ENCODE peak calls at places on chromosomes 11 and 22, in six cellular contexts. Z is CD4-positive, alpha-beta memory T cell; Q is CD4-positive, CD25-positive, alpha-beta regulatory T cell; B is mucosa of descending colon; V is naive thymus-derived CD4-positive, alpha-beta T cell; H is tibial nerve. J is an unnamed sample. For H3K4me1, the result is how much of the 10 kb centered on the place peaks cover.

GRCh38 chr11:104619751-104620150 is 278.5 kb downstream of the CASP12 start:
- DNase-seq in V (no peak), B (no peak), Z (no peak), H (no peak), Q (no peak), J (no peak)

GRCh38 chr11:789951-790350 is at the start of gene CEND1:
- DNase-seq in Q (no peak), H (no peak), Z (no peak), V (no peak), B (peak), J (peak)

GRCh38 chr11:78414321-78415051 is 3.1 kb downstream of the GAB2 start:
- DNase-seq in Q (peak), H (no peak), V (no peak), B (no peak), Z (no peak), J (no peak)

GRCh38 chr11:78840623-78841022 is 266.0 kb upstream of the NARS2 start:
- DNase-seq in B (no peak), Z (no peak), Q (no peak), V (no peak), H (no peak), J (no peak)

GRCh38 chr11:111097191-111097590 is 148.3 kb upstream of the POU2AF2 start:
- DNase-seq in Q (no peak), B (peak), Z (no peak), V (no peak), H (no peak), J (no peak)

GRCh38 chr11:61082161-61082870 is 20.0 kb upstream of the CD5 start:
- DNase-seq in Z (peak), V (no peak), B (peak), Q (no peak), H (no peak), J (no peak)

GRCh38 chr22:27844656-27845602 is 43.4 kb upstream of the MN1 start:
- DNase-seq in H (no peak), Z (no peak), V (no peak), B (no peak), Q (no peak), J (no peak)

GRCh38 chr22:44671742-44672141 is 30.3 kb upstream of the PRR5 start:
- DNase-seq in V (no peak), Z (peak), H (no peak), Q (peak), B (no peak), J (no peak)

GRCh38 chr11:65032216-65032615 is 5.0 kb downstream of the SNX15 start:
- DNase-seq in Q (no peak), H (no peak), Z (no peak), B (no peak), V (no peak), J (no peak)

GRCh38 chr11:105100976-105101630 is 38.5 kb downstream of the CARD18 start:
- DNase-seq in B (no peak), V (no peak), Z (no peak), Q (no peak), H (no peak), J (peak)

GRCh38 chr11:64582885-64583284 is 8.1 kb upstream of the SLC22A12 start:
- DNase-seq in Z (no peak), V (no peak), Q (no peak), H (no peak), B (no peak), J (no peak)

GRCh38 chr22:44363214-44363979 is 50.6 kb upstream of the SHISAL1 start:
- DNase-seq in V (no peak), Q (no peak), H (peak), Z (no peak), B (peak), J (no peak)

GRCh38 chr22:24433868-24434471 is 6.6 kb downstream of the ADORA2A start:
- DNase-seq in Z (peak), V (no peak), B (no peak), Q (no peak), H (no peak), J (peak)

GRCh38 chr11:117829369-117829725 is 4.8 kb upstream of the FXYD2 start:
- DNase-seq in B (peak), Z (no peak), V (no peak), H (no peak), Q (no peak), J (no peak)

GRCh38 chr22:39486951-39487825 is 14.9 kb upstream of the MIEF1 start:
- DNase-seq in H (no peak), Z (no peak), B (no peak), Q (no peak), V (no peak), J (no peak)

GRCh38 chr11:66459138-66459778 is 7.4 kb upstream of the PELI3 start:
- DNase-seq in Q (no peak), B (no peak), H (no peak), V (no peak), Z (no peak), J (no peak)

GRCh38 chr11:107957109-107957588 is 28.9 kb downstream of the RAB39A start:
- DNase-seq in Z (no peak), B (peak), Q (no peak), H (peak), V (no peak), J (peak)

GRCh38 chr11:64208086-64208795 is 1.7 kb downstream of the FERMT3 start:
- DNase-seq in Q (no peak), B (no peak), Z (no peak), V (no peak), H (no peak), J (no peak)

GRCh38 chr11:59610289-59610688 is 5.3 kb downstream of the OSBP start:
- DNase-seq in Z (no peak), V (no peak), H (no peak), Q (no peak), B (no peak), J (no peak)

GRCh38 chr11:44133335-44133946 is 38.0 kb downstream of the EXT2 start:
- DNase-seq in H (no peak), Z (no peak), B (peak), V (no peak), Q (no peak), J (no peak)

GRCh38 chr11:2989551-2989950 is 2.6 kb downstream of the NAP1L4 start:
- DNase-seq in B (no peak), Z (no peak), V (no peak), Q (no peak), H (no peak), J (peak)

GRCh38 chr11:11265994-11266606 is 87.0 kb downstream of the CSNK2A3 start:
- DNase-seq in Z (no peak), V (peak), H (no peak), Q (peak), B (peak), J (peak)

GRCh38 chr11:76512851-76513653 is 68.2 kb downstream of the EMSY start:
- DNase-seq in B (no peak), V (no peak), Z (no peak), H (no peak), Q (peak), J (peak)

GRCh38 chr11:61919113-61919840 is 1.9 kb upstream of the RAB3IL1 start:
- DNase-seq in H (no peak), Z (no peak), Q (no peak), V (no peak), B (no peak), J (no peak)

GRCh38 chr11:77630311-77630710 is 7.3 kb downstream of the CLNS1A start:
- DNase-seq in H (no peak), B (no peak), Z (no peak), V (no peak), Q (no peak), J (no peak)

GRCh38 chr11:75667831-75668507 is 869 bp downstream of the MAP6 start:
- DNase-seq in V (no peak), Q (peak), B (peak), H (no peak), Z (no peak), J (no peak)

GRCh38 chr11:101448881-101449442 is 134.8 kb downstream of the TRPC6 start:
- DNase-seq in Q (no peak), Z (no peak), B (no peak), V (no peak), H (no peak), J (no peak)

GRCh38 chr11:72642815-72643511 is 31.3 kb downstream of the PDE2A start:
- DNase-seq in H (no peak), Q (peak), B (peak), V (peak), Z (no peak), J (peak)

GRCh38 chr22:49901457-49901856 is 16.8 kb downstream of the ALG12 start:
- DNase-seq in H (no peak), Q (no peak), Z (no peak), B (no peak), V (no peak), J (no peak)

GRCh38 chr11:64608636-64609035 is 17.6 kb downstream of the SLC22A12 start:
- DNase-seq in H (no peak), Q (no peak), V (no peak), B (no peak), Z (no peak), J (no peak)

GRCh38 chr11:18230859-18231258 is 5.7 kb downstream of the SAA4 start:
- DNase-seq in Z (no peak), Q (no peak), H (no peak), V (no peak), B (no peak), J (no peak)

GRCh38 chr11:62889126-62889483 is 8.4 kb downstream of the SLC3A2 start:
- DNase-seq in H (no peak), Z (no peak), Q (no peak), B (no peak), V (no peak), J (no peak)

GRCh38 chr11:34264266-34265110 is 93.3 kb downstream of the ABTB2 start:
- DNase-seq in B (no peak), H (no peak), V (no peak), Z (no peak), Q (no peak), J (no peak)

GRCh38 chr11:34261820-34262219 is 96.0 kb downstream of the ABTB2 start:
- DNase-seq in Z (no peak), Q (no peak), H (no peak), B (no peak), V (no peak), J (no peak)

GRCh38 chr11:34261095-34261494 is 96.7 kb downstream of the ABTB2 start:
- DNase-seq in V (no peak), Z (no peak), B (no peak), Q (no peak), H (no peak), J (no peak)

GRCh38 chr11:34263462-34264186 is 94.2 kb downstream of the ABTB2 start:
- DNase-seq in V (no peak), H (no peak), Q (no peak), B (peak), Z (no peak), J (no peak)

GRCh38 chr11:34262601-34263081 is 95.2 kb downstream of the ABTB2 start:
- DNase-seq in Q (no peak), H (no peak), V (no peak), Z (no peak), B (no peak), J (no peak)
- H3K4me1 ChIP-seq in Q (under half), H (under half), V (under half), Z (under half), B (under half), J (under half)

GRCh38 chr22:28929197-28929596 is 45.8 kb downstream of the ZNRF3 start:
- DNase-seq in H (no peak), V (no peak), Z (no peak), B (no peak), Q (no peak), J (no peak)
- H3K4me1 ChIP-seq in H (under half), V (under half), Z (under half), B (under half), Q (under half), J (under half)

GRCh38 chr22:22246706-22247105 is 2.1 kb downstream of the VPREB1 start:
- DNase-seq in H (no peak), V (no peak), B (no peak), Q (no peak), Z (no peak), J (no peak)
- H3K4me1 ChIP-seq in H (under half), V (under half), B (under half), Q (under half), Z (under half), J (under half)

GRCh38 chr11:134154441-134154840 is 69.3 kb downstream of the NCAPD3 start:
- DNase-seq in Z (no peak), Q (no peak), V (no peak), B (peak), H (no peak), J (no peak)

GRCh38 chr11:134151083-134151747 is 72.6 kb downstream of the NCAPD3 start:
- DNase-seq in B (no peak), H (no peak), V (no peak), Q (no peak), Z (no peak), J (no peak)

GRCh38 chr11:134150195-134150903 is 73.4 kb downstream of the NCAPD3 start:
- DNase-seq in V (no peak), H (no peak), B (no peak), Z (no peak), Q (no peak), J (no peak)

GRCh38 chr11:134153147-134153905 is 70.4 kb downstream of the NCAPD3 start:
- DNase-seq in Z (no peak), B (no peak), Q (no peak), V (no peak), H (no peak), J (no peak)

DNA sequence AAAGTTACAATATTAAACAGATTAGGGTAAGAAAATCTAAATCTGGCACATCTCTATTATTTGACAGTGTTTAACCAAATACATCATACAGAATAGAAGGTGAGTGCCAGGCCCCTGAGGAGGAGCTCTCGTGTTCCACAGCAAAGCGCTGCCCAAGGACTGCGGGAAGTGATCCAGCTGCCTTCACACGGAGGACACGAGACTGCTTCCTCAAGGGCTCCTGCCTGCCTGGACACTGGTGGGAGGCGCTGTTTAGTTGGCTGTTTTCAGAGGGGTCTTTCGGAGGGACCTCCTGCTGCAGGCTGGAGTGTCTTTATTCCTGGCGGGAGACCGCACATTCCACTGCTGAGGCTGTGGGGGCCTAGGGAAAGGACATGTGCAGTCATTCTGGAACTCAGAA is 71.1 kb downstream of the NCAPD3 start:
- DNase-seq in V (no peak), Z (no peak), H (no peak), B (no peak), Q (no peak), J (no peak)
- H3K4me1 ChIP-seq in V (under half), Z (under half), H (under half), B (under half), Q (under half), J (under half)

GRCh38 chr11:68329496-68329895 is 17.1 kb downstream of the LRP5 start:
- DNase-seq in Q (no peak), H (no peak), B (no peak), Z (no peak), V (no peak), J (no peak)

GRCh38 chr11:68325894-68326220 is 13.5 kb downstream of the LRP5 start:
- DNase-seq in B (no peak), V (no peak), Q (no peak), H (no peak), Z (no peak), J (no peak)

GRCh38 chr11:68328374-68329091 is 16.1 kb downstream of the LRP5 start:
- DNase-seq in H (no peak), Z (no peak), B (peak), V (no peak), Q (no peak), J (no peak)

GRCh38 chr11:68326334-68327215 is 14.2 kb downstream of the LRP5 start:
- DNase-seq in H (no peak), V (no peak), Q (no peak), B (no peak), Z (no peak), J (no peak)

DNA sequence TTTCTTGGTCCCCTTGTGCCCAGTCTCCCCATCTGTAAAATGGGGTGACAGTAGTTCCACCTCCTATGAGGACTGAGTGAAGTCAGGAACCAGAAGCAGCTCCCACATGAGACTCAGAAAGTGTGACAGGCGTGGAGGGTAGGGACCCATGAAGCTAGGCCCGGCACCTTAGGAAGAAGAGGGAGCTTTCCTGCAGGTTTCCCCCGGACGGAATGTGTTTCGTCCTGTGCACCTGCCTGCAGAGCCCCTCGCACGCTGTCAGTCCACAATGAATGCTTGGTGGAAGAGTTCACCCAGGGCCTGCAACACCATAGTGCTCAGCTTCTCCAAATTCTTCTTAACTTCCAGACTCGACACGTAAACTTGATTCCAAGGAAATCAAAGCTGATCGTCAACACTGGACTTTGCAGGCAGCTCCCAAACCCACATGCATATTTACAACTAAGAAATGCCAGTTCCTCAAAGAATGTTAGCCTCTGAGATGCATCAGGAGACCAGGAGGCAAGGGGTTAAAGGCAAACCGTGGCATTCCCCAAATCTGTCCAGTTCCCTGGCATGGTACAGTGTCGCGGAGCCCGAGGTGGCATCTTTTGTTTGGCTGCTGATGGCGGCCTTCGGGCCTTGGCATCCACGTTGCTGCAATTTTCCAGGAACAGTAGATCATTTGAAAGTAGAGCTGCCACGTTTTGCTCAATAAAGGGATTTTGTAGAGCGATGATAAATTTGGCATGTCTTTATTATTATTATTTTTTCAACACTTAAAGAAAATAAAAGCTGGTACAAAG is 15.4 kb downstream of the LRP5 start:
- DNase-seq in V (no peak), B (no peak), H (no peak), Q (no peak), Z (no peak), J (no peak)
- H3K4me1 ChIP-seq in V (half or more), B (under half), H (half or more), Q (under half), Z (under half), J (under half)

DNA sequence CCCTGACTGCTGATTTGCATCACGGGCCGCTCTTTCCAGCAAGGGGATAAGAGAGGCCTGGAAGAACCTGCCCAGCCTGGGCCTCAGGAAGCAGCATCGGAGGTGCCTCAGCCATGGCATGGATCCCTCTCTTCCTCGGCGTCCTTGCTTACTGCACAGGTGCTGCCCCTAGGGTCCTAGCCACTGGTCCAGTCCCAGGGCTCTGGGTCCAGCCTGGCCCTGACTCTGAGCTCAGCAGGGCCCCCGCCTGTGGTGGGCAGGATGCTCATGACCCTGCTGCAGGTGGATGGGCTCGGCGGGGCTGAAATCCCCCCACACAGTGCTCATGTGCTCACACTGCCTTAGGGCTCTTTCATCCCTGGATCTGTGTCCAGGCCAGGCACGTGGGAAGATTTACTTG is 7.0 kb upstream of the IGLL5 start:
- DNase-seq in B (no peak), H (no peak), Z (no peak), Q (no peak), V (no peak), J (no peak)
- H3K4me1 ChIP-seq in B (under half), H (under half), Z (under half), Q (under half), V (under half), J (half or more)

GRCh38 chr22:42964994-42965699 is 49.8 kb downstream of the PACSIN2 start:
- DNase-seq in B (no peak), V (no peak), Z (no peak), Q (no peak), H (no peak), J (no peak)
- H3K4me1 ChIP-seq in B (under half), V (under half), Z (under half), Q (under half), H (under half), J (under half)

J was measured in MM.1S.